ENCODE peak calls at places on chromosome 20, in six cellular contexts. J is RWPE1, W is psoas muscle, H is pancreas, D is neural progenitor cell, V is heart right ventricle. G is an unnamed sample.

GRCh38 chr20:38947931-38948362 is 14.2 kb upstream of the DHX35 start:
- DNase-seq in V (no peak), J (no peak), D (no peak), W (no peak), H (no peak), G (no peak)

GRCh38 chr20:38873050-38873581 is 53.1 kb upstream of the FAM83D start:
- DNase-seq in D (no peak), J (no peak), H (no peak), V (no peak), W (no peak), G (no peak)

GRCh38 chr20:46013826-46014516 is 5.3 kb downstream of the MMP9 start:
- DNase-seq in D (peak; percentile 90), V (no peak), J (peak; percentile 83), W (peak; percentile 46), H (peak; percentile 60), G (no peak)

GRCh38 chr20:19577692-19578091 is 180.4 kb upstream of the RIN2 start:
- DNase-seq in J (no peak), V (no peak), H (no peak), D (no peak), W (no peak), G (no peak)

GRCh38 chr20:36754656-36755222 is 8.8 kb upstream of the NDRG3 start:
- DNase-seq in W (no peak), J (peak; percentile 79), D (peak; percentile 81), V (peak; percentile 68), H (no peak), G (no peak)

GRCh38 chr20:25065625-25066338 is 7.8 kb upstream of the ACSS1 start:
- DNase-seq in H (no peak), J (peak; percentile 65), V (peak; percentile 60), W (peak; percentile 56), D (peak; percentile 80), G (peak; percentile 64)

GRCh38 chr20:18258126-18258860 is 30.0 kb upstream of the ZNF133 start:
- DNase-seq in J (no peak), H (no peak), D (peak; percentile 36), W (no peak), V (no peak), G (no peak)

GRCh38 chr20:48142258-48142657 is 357.0 kb upstream of the SULF2 start:
- DNase-seq in V (no peak), D (peak; percentile 74), W (no peak), J (no peak), H (no peak), G (no peak)

GRCh38 chr20:52749020-52749419 is 223.1 kb upstream of the TSHZ2 start:
- DNase-seq in J (no peak), V (no peak), W (no peak), D (no peak), H (no peak), G (no peak)

GRCh38 chr20:41466836-41467619 is 100.4 kb upstream of the EMILIN3 start:
- DNase-seq in W (no peak), V (no peak), J (no peak), H (no peak), D (no peak), G (no peak)

GRCh38 chr20:1955289-1955688 is 38.6 kb downstream of the PDYN start:
- DNase-seq in J (no peak), V (no peak), H (no peak), D (peak; percentile 25), W (no peak), G (no peak)

GRCh38 chr20:34058831-34059230 is 53.2 kb downstream of the EIF2S2 start:
- DNase-seq in H (no peak), J (no peak), W (no peak), V (no peak), D (no peak), G (no peak)

GRCh38 chr20:34062651-34063482 is 49.2 kb downstream of the EIF2S2 start:
- DNase-seq in H (no peak), J (no peak), D (no peak), W (no peak), V (no peak), G (no peak)

GRCh38 chr20:34064286-34064685 is 47.8 kb downstream of the EIF2S2 start:
- DNase-seq in W (no peak), V (no peak), H (no peak), J (no peak), D (no peak), G (no peak)

GRCh38 chr20:34060970-34061369 is 51.1 kb downstream of the EIF2S2 start:
- DNase-seq in W (no peak), V (no peak), H (no peak), J (no peak), D (no peak), G (no peak)

DNA sequence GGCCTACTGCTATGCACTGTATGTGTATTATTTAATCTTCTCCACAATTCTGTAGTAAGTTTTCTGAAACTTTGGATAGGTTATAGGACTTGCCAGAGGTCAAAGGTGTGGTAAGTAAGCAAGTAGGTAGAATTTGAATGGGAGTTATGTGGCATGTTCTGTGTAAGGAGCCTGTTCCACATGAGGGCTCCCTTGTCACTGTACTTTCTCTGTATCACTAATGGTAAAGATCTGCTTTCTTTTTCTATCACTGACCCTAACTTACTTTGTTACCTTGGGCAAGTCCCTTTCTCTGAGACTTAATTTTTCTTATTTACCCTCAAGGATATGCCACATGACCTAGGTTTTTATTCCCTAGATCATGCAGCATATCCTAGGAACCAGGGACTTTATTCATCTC is 50.3 kb downstream of the EIF2S2 start:
- DNase-seq in V (no peak), W (no peak), J (no peak), H (no peak), D (no peak), G (no peak)
- H3K27ac ChIP-seq in V (no peak overlapping the region), W (no peak overlapping the region), J (no peak overlapping the region), H (no peak overlapping the region), D (no peak overlapping the region), G (no peak overlapping the region)

DNA sequence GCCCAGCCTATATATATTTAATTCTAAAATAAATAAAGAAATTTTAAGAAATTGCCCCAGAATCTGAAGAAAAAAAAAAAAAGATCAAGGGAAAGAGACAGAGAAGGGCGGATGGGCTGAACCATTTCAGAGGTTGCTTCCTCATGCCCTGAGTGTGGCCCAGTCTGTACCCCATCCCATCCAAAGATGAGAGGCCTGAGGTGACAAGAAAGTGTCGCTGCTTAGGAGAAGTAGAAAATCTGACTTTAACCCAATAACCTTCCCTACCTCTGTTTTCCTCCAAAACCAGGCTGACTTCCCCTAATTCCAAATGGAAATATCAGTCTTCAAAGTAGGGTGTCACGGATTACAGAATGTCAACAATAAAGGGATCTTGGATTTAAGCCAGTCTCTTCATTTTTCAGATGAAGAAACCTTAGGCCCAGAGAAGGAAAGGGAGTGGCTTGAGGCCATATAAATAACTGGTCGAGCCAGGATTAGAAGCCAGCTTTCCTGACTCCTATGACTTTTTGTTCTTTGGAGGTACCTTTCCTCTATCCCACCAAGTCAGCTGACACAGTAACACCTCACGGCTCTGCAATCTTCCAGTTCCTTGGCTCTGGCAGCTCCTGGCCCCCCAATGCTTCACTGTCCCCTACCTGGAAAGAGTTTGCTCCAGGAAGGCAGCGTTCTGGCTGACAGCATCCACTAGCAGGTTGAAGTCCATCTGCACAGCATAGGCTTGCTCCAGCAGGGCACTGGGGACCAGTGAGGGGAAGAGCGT is 10.1 kb downstream of the GSS start:
- DNase-seq in J (peak; percentile 55), H (no peak), D (no peak), W (no peak), V (no peak), G (no peak)
- H3K27ac ChIP-seq in J (peak overlapping the region; percentile 72), H (no peak overlapping the region), D (no peak overlapping the region), W (peak overlapping the region; percentile 57), V (no peak overlapping the region), G (peak overlapping the region; percentile 60)

GRCh38 chr20:43973231-43973630 is 58.6 kb downstream of the TOX2 start:
- DNase-seq in V (no peak), J (no peak), D (no peak), H (no peak), W (no peak), G (no peak)
- H3K27ac ChIP-seq in V (no peak overlapping the region), J (no peak overlapping the region), D (no peak overlapping the region), H (no peak overlapping the region), W (no peak overlapping the region), G (no peak overlapping the region)

GRCh38 chr20:21512634-21513180 is 1.2 kb downstream of the NKX2-2 start:
- DNase-seq in W (no peak), H (no peak), V (no peak), D (peak; percentile 42), J (no peak), G (no peak)
- H3K27ac ChIP-seq in W (no peak overlapping the region), H (no peak overlapping the region), V (no peak overlapping the region), D (no peak overlapping the region), J (no peak overlapping the region), G (no peak overlapping the region)

GRCh38 chr20:9235518-9235917 is 166.6 kb downstream of the PLCB4 start:
- DNase-seq in J (peak; percentile 56), D (no peak), W (no peak), H (no peak), V (no peak), G (no peak)
- H3K27ac ChIP-seq in J (no peak overlapping the region), D (no peak overlapping the region), W (no peak overlapping the region), H (no peak overlapping the region), V (no peak overlapping the region), G (peak overlapping the region; percentile 12)

GRCh38 chr20:3798908-3799248 is 2.8 kb downstream of the CDC25B start:
- DNase-seq in J (no peak), V (no peak), W (no peak), H (no peak), D (no peak), G (no peak)
- H3K27ac ChIP-seq in J (peak overlapping the region; percentile 100), V (no peak overlapping the region), W (no peak overlapping the region), H (no peak overlapping the region), D (no peak overlapping the region), G (no peak overlapping the region)